ENCODE peak calls at places on chromosomes 1 and 21, in six cellular contexts. M is heart left ventricle, D is heart right ventricle, Q is HCT116, B is upper lobe of left lung, K is right cardiac atrium. E is an unnamed sample.

GRCh38 chr1:156931974-156932710 is 11.7 kb downstream of the LRRC71 start:
- ATAC-seq in M (no peak), D (peak; percentile 11), Q (no peak), B (no peak), K (no peak), E (no peak)

GRCh38 chr1:211313392-211313791 is 13.2 kb upstream of the TRAF5 start:
- ATAC-seq in M (peak; percentile 22), D (no peak), Q (no peak), B (no peak), K (no peak), E (no peak)

GRCh38 chr1:91065337-91065736 is 43.5 kb upstream of the ZNF644 start:
- ATAC-seq in M (no peak), D (no peak), Q (no peak), B (no peak), K (no peak), E (no peak)

GRCh38 chr1:178551307-178551706 is 38.4 kb downstream of the TEX35 start:
- ATAC-seq in M (no peak), D (no peak), Q (no peak), B (no peak), K (no peak), E (no peak)

GRCh38 chr1:8598783-8599182 is 218.7 kb downstream of the RERE start:
- ATAC-seq in M (peak; percentile 65), D (peak; percentile 55), Q (no peak), B (peak; percentile 39), K (peak; percentile 36), E (no peak)

GRCh38 chr1:66243548-66244130 is 290.3 kb upstream of the SGIP1 start:
- ATAC-seq in M (no peak), D (no peak), Q (no peak), B (no peak), K (no peak), E (no peak)

GRCh38 chr1:217620814-217621213 is 10.1 kb downstream of the GPATCH2 start:
- ATAC-seq in M (no peak), D (no peak), Q (no peak), B (no peak), K (no peak), E (no peak)

GRCh38 chr1:198959032-198959431 is 320.2 kb downstream of the PTPRC start:
- ATAC-seq in M (no peak), D (no peak), Q (no peak), B (no peak), K (no peak), E (no peak)

GRCh38 chr1:108691128-108691885 is 803 bp upstream of the PRPF38B start:
- ATAC-seq in M (peak; percentile 0), D (peak; percentile 6), Q (peak; percentile 19), B (peak; percentile 2), K (no peak), E (peak; percentile 3)

GRCh38 chr1:209737118-209737505 is 18.7 kb upstream of the TRAF3IP3 start:
- ATAC-seq in M (no peak), D (no peak), Q (no peak), B (no peak), K (no peak), E (no peak)

GRCh38 chr1:62869217-62869754 is 85.4 kb downstream of the ATG4C start:
- ATAC-seq in M (no peak), D (no peak), Q (no peak), B (no peak), K (no peak), E (no peak)

GRCh38 chr1:19458815-19459417 is 26.4 kb downstream of the CAPZB start:
- ATAC-seq in M (peak; percentile 71), D (peak; percentile 23), Q (no peak), B (no peak), K (peak; percentile 16), E (no peak)

GRCh38 chr1:63305043-63305442 is 17.3 kb upstream of the FOXD3 start:
- ATAC-seq in M (no peak), D (no peak), Q (no peak), B (no peak), K (no peak), E (no peak)

GRCh38 chr1:204406621-204407020 is 5.0 kb downstream of the PPP1R15B start:
- ATAC-seq in M (no peak), D (no peak), Q (no peak), B (no peak), K (no peak), E (no peak)

DNA sequence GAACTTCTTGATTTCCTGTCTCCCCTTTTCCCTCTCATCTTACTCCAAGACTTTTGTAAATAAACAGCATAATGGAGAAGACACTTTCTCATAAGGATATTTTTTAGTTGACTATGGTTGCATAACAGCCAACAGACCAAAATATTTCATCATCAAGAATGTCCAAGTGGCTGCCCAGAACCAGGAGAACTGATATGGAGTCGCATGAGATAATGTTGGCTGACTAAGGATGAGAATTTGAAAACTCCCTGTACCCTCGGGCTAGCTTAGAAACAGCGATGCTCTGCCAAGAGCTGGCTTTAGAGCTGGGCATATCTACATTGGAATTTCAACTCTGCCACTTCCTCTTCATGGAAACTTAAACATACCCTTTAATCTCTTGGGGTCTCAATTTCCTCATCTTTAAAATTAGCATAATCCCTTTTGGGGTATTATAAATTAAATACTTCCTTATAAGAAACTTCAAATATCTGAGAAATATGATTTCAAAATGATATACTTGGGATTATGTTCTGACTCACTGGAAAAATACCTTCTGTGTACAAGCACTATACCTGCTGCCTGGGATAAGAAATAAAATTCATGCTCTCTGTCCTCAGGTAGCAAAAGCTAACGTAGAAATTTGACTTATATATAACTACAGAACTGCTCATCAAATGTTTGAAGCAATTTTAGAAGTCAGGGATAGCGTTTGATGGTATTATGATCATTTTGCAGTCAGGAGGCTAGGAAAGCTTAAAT is 777.3 kb downstream of the LTN1 start:
- ATAC-seq in M (peak; percentile 95), D (peak; percentile 80), Q (no peak), B (no peak), K (peak; percentile 99), E (peak; percentile 80)
- H3K27ac ChIP-seq in M (peak overlapping the region; percentile 61), D (peak overlapping the region; percentile 56), Q (no peak overlapping the region), B (no peak overlapping the region), K (no peak overlapping the region), E (no peak overlapping the region)

GRCh38 chr1:180387413-180387812 is 115.0 kb downstream of the ACBD6 start:
- ATAC-seq in M (no peak), D (no peak), Q (no peak), B (no peak), K (no peak), E (no peak)
- H3K9me3 ChIP-seq in M (no peaks in the 10 kb centered on the region), D (peaks cover 30% of the 10 kb centered on the region), Q (peaks cover 6% of the 10 kb centered on the region), B (peaks cover 13% of the 10 kb centered on the region), K (no peaks in the 10 kb centered on the region), E (no peaks in the 10 kb centered on the region)

GRCh38 chr1:150922519-150922975 is 3.6 kb upstream of the SETDB1 start:
- ATAC-seq in M (no peak), D (peak; percentile 36), Q (peak; percentile 49), B (peak; percentile 15), K (no peak), E (peak; percentile 37)
- H3K27ac ChIP-seq in M (no peak overlapping the region), D (no peak overlapping the region), Q (no peak overlapping the region), B (no peak overlapping the region), K (no peak overlapping the region), E (no peak overlapping the region)

GRCh38 chr21:10639123-10639522 is 117.7 kb downstream of the TPTE start:
- ATAC-seq in M (no peak), D (no peak), Q (no peak), B (peak; percentile 7), K (peak; percentile 46), E (peak; percentile 8)
- H3K9me3 ChIP-seq in M (no peaks in the 10 kb centered on the region), D (peaks cover 4% of the 10 kb centered on the region), Q (peaks cover 48% of the 10 kb centered on the region), B (peaks cover 6% of the 10 kb centered on the region), K (no peaks in the 10 kb centered on the region), E (no peaks in the 10 kb centered on the region)

DNA sequence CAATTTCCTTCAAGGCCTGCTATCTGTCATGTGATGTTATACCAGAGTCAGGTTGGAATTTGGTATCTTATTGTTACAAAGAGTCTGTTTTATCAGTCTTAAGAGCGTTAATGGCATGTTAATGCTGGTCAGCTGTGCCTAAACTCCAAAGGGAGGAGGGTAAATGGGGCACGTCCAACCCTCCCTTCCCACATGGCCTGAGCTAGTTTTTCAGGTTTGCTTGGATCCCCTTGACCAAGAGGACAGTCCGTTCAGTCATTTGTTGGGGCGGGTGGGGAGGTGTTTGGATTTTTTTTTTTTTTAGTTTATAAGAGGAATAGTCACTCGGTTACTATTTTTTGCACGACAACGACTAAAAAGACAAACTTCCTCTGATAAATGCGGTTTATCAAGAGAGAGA is 63.8 kb upstream of the LYST start:
- ATAC-seq in M (no peak), D (no peak), Q (no peak), B (peak; percentile 72), K (no peak), E (no peak)
- H3K27ac ChIP-seq in M (no peak overlapping the region), D (no peak overlapping the region), Q (no peak overlapping the region), B (no peak overlapping the region), K (no peak overlapping the region), E (no peak overlapping the region)

GRCh38 chr1:155696524-155696923 is 7.6 kb downstream of the DAP3 start:
- ATAC-seq in M (no peak), D (no peak), Q (no peak), B (no peak), K (no peak), E (no peak)
- H3K9me3 ChIP-seq in M (no peaks in the 10 kb centered on the region), D (no peaks in the 10 kb centered on the region), Q (no peaks in the 10 kb centered on the region), B (no peaks in the 10 kb centered on the region), K (no peaks in the 10 kb centered on the region), E (no peaks in the 10 kb centered on the region)

DNA sequence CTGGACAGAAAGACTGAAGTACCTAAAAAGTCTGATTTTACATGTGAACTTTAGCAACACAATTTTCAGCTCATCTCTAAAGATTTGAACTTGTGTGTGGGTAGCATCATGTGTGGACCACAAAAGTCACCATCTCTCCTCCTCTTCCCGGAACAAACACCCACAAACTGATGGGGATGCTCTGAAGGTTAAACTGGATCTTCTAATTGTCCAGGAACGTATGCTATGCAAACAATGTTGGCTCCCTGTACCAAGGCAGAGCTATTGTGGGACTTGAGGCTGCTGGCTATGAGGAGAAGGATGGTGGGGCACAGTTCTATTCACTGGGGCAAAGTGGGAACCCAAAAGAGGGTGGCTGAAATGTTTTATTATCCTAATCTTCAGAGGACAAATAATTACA is 62.7 kb downstream of the GADD45A start:
- ATAC-seq in M (peak; percentile 44), D (peak; percentile 22), Q (no peak), B (no peak), K (no peak), E (no peak)
- H3K27ac ChIP-seq in M (peak overlapping the region; percentile 1), D (no peak overlapping the region), Q (no peak overlapping the region), B (peak overlapping the region; percentile 79), K (no peak overlapping the region), E (peak overlapping the region; percentile 89)

GRCh38 chr1:228240411-228241240 is 32.8 kb downstream of the OBSCN start:
- ATAC-seq in M (no peak), D (no peak), Q (no peak), B (no peak), K (no peak), E (no peak)
- H3K9me3 ChIP-seq in M (no peaks in the 10 kb centered on the region), D (peaks cover 12% of the 10 kb centered on the region), Q (peaks cover 44% of the 10 kb centered on the region), B (peaks cover 24% of the 10 kb centered on the region), K (no peaks in the 10 kb centered on the region), E (peaks cover 52% of the 10 kb centered on the region)

DNA sequence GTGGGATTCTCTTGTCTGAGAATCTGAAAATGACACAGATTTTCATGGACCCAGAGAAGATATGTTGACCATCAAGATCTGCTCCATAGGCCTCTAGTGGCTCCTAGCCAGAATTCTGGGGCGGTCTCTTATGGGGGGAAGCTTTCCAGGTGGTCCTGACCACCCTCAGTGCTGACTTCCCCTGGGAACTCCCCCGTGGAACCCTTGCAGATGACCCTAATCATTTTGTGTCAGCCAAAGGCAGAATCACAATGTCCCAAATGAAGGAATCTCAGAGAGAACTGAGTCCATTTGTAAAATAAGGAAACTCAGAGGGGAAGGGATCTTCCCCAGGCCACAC is 3.6 kb downstream of the HEYL start:
- ATAC-seq in M (no peak), D (no peak), Q (no peak), B (no peak), K (no peak), E (no peak)
- H3K27ac ChIP-seq in M (peak overlapping the region; percentile 83), D (peak overlapping the region; percentile 82), Q (no peak overlapping the region), B (peak overlapping the region; percentile 62), K (peak overlapping the region; percentile 65), E (no peak overlapping the region)